ENCODE peak calls at places on chromosomes 13 and 19, in six cellular contexts. K is brain microvascular endothelial cell, Y is tibial artery, H is heart right ventricle, E is kidney, N is esophagus squamous epithelium. G is an unnamed sample.
A peak's percentile ranks its signal among the peaks of the same experiment; 100 is the strongest.

GRCh38 chr19:48400018-48400742 is 6.7 kb downstream of the GRIN2D start:
- DNase-seq in K (peak; percentile 88), Y (peak; percentile 63), H (peak; percentile 62), E (no peak), N (no peak), G (no peak)

GRCh38 chr13:23833733-23834611 is 55.2 kb downstream of the MIPEP start:
- DNase-seq in K (no peak), Y (no peak), H (no peak), E (no peak), N (no peak), G (no peak)

GRCh38 chr13:97242755-97243497 is 20.8 kb downstream of the MBNL2 start:
- DNase-seq in K (no peak), Y (no peak), H (peak; percentile 50), E (no peak), N (no peak), G (no peak)

GRCh38 chr13:64709079-64709478 is 2521.1 kb downstream of the PCDH9 start:
- DNase-seq in K (no peak), Y (no peak), H (no peak), E (no peak), N (no peak), G (no peak)

GRCh38 chr13:39039033-39039432 is 777 bp downstream of the NHLRC3 start:
- DNase-seq in K (no peak), Y (no peak), H (no peak), E (no peak), N (no peak), G (no peak)

GRCh38 chr13:44873486-44873885 is 115.8 kb downstream of the NUFIP1 start:
- DNase-seq in K (no peak), Y (no peak), H (no peak), E (no peak), N (no peak), G (no peak)

GRCh38 chr19:6274756-6275155 is 5.0 kb downstream of the MLLT1 start:
- DNase-seq in K (no peak), Y (no peak), H (peak; percentile 48), E (peak; percentile 49), N (no peak), G (no peak)

GRCh38 chr19:1396019-1396767 is 5.1 kb downstream of the GAMT start:
- DNase-seq in K (no peak), Y (no peak), H (no peak), E (peak; percentile 69), N (no peak), G (no peak)

GRCh38 chr13:79987323-79987722 is 353.6 kb downstream of the SPRY2 start:
- DNase-seq in K (no peak), Y (no peak), H (no peak), E (no peak), N (no peak), G (no peak)

GRCh38 chr19:48812094-48812929 is 1.5 kb upstream of the BCAT2 start:
- DNase-seq in K (peak; percentile 23), Y (peak; percentile 92), H (peak; percentile 93), E (peak; percentile 96), N (peak; percentile 28), G (peak; percentile 96)

DNA sequence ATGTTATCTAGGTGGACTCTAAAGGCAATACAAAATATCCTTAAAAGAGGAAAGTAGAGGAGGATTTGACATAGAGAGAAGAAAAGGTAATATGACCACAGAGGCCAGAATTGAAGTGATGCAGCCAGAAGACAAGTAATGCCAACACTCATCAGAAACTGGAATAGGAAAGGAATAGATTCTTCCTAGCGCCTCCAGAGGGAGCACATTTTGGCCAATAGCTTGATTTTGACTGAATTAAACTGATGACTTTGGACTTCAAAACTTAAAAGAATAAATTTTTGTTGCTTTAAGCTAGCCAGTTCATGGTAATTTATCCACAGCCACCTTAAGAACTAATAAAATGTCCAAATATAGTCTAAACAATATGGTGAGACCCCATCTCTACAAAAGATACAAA is 1921.9 kb downstream of the OLFM4 start:
- DNase-seq in K (no peak), Y (no peak), H (no peak), E (no peak), N (no peak), G (no peak)
- TF ChIP-seq CTCF in K (no peak), Y (no peak), H (no peak), E (no peak), N (no peak), G (no peak)

DNA sequence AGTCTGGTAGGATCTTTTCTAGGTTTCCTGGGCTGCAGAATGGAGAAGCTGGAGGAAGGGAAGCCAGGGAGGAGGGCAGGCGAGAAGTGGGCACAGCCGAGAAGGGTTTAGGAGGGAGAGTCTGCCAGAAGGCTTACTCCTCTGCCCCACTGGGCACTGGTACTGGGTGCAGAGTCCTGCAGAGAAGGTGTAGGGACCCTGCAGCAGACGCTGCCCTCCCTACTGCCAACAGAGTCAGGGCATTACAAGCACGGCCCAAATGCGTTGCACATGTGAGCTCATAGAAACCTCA is 726 bp upstream of the PEPD start:
- DNase-seq in K (no peak), Y (no peak), H (no peak), E (no peak), N (no peak), G (no peak)
- H3K27ac ChIP-seq in K (no peak overlapping the region), Y (peak overlapping the region; percentile 77), H (peak overlapping the region; percentile 78), E (no peak overlapping the region), N (peak overlapping the region; percentile 73), G (no peak overlapping the region)

DNA sequence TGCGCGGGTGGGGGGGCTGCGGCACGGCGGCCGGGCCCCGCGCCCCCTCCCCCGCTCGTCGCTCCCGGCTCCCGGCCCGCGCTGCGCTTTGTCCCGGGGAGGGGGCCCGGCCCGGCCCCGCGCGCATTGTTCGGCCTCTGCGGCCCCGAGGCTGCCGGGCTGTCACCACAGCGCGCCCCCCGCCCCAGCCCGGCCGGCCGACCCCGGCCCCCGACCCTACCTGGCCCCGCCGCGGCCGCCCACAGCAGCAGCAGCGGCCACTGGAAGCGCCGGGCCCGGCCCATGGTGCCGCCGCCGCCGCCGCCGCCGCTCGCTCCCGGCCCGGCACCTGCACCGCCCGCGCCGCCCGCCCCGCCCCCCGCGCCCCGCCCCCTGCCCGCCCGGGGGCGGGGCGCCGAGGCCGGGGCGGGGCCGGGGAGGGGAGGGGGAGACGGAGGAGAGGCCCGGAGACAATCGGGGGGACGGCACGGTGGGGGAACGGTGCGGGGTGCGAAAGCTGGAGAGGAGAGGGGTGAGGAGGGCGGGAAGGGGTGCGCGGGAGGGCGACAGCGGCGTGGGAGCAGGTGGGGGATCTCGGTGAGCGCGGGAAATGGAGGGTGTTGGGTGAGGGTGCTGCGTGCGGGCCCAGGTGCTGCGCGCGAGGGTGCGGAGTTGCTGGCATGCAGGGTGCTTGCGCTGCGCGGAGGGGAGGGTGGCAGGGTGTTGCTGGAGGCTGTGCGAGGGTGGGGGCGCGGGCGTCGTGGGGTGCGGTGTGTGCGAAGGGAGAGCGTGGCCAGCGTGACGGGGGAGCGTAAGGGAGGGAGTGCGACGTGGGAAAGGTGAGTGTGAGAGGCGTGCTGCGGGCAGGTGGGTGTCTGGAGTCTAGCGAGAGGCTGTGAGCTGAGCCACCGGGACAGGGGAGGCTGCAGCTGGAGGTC is at the start of gene CADM4:
- DNase-seq in K (no peak), Y (no peak), H (peak; percentile 39), E (no peak), N (no peak), G (peak; percentile 65)
- TF ChIP-seq CTCF in K (no peak), Y (no peak), H (no peak), E (no peak), N (no peak), G (no peak)

GRCh38 chr13:42377640-42378382 is 105.9 kb downstream of the AKAP11 start:
- DNase-seq in K (peak; percentile 39), Y (no peak), H (no peak), E (no peak), N (no peak), G (no peak)

GRCh38 chr13:42378383-42378780 is 106.4 kb downstream of the AKAP11 start:
- DNase-seq in K (no peak), Y (no peak), H (no peak), E (no peak), N (no peak), G (no peak)

GRCh38 chr13:42381165-42381425 is 109.1 kb downstream of the AKAP11 start:
- DNase-seq in K (no peak), Y (no peak), H (no peak), E (no peak), N (no peak), G (no peak)

GRCh38 chr13:42380420-42381164 is 108.6 kb downstream of the AKAP11 start:
- DNase-seq in K (no peak), Y (no peak), H (no peak), E (no peak), N (no peak), G (no peak)

DNA sequence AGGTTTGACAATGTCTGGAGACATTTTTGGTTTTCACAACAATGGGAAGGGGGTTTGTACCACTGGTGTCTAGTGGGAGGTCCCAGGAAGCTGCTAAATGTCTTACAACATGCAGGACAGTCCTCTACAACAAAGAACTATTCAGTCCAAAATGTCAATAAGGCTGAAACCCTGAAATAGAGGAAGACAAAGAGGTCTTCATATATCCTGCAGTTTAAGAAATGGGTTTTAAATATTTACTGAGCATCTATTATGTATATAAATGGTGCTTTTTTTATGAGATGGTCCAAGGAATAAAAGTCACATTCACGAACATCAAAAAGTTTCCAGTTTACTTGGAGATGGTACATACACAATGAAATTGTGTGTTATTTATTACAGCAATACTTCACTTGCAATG is 107.3 kb downstream of the AKAP11 start:
- DNase-seq in K (no peak), Y (no peak), H (no peak), E (no peak), N (no peak), G (no peak)
- H3K27ac ChIP-seq in K (no peak overlapping the region), Y (no peak overlapping the region), H (no peak overlapping the region), E (no peak overlapping the region), N (no peak overlapping the region), G (no peak overlapping the region)

DNA sequence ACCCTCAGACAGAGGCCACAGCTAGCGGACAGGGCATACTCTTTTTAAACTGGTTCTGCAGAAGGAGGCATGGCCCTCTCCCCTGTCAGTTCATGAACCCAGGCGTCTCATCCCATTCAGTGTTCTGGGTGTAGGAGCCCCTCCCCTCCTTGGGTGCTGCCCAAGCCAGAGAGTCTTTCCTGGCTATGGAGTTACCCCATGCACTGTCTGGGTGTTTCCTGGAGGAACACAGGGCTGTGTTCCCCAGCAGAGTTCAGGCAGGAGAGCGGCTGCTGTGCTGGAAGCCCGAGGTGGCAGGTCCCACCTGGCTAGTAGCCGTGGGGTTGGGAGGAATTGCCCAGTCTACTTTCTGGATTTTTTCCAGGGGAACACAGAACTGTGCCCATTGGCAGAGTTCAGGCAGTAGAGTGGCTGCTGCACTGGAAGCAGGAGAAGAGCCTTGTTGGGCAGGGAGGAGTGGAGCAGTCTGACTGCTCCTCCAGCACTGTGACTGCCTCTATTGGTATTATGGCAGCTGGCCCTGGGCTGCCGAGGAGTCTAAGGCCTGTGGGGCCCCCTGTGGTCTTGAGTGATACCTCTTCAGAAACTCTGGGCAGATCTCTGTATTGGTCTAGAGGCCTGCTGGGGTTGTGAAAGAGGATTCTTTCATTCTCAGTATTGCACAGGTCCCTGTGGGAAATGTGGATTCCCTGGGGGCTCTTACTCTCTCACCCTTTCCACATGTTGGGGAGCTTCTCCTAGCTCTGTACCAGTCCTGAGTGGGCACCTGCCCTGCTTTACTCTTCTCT is 168.3 kb downstream of the PCDH20 start:
- DNase-seq in K (no peak), Y (no peak), H (no peak), E (peak; percentile 30), N (no peak), G (no peak)
- TF ChIP-seq CTCF in K (no peak), Y (no peak), H (no peak), E (no peak), N (no peak), G (no peak)